ENCODE peak calls at places on chromosomes 12 and 14, in six cellular contexts. X is NCI-H1105 treated with DMSO at 0.1 percent for 48 hours; E is CD8-positive, alpha-beta T cell; S is activated CD4-positive, alpha-beta T cell treated with anti-CD3 and anti-CD28 coated beads, Interleukin-2, amount 50 U/mL, for 1 hour; R is Calu3; G is GM20000. Z is an unnamed sample.

GRCh38 chr14:104795781-104796681 is 483 bp upstream of the AKT1 start:
- DNase-seq in X (no peak), E (peak; percentile 55), S (peak; percentile 59), R (peak; percentile 70), G (peak; percentile 97), Z (peak; percentile 63)

GRCh38 chr14:80645667-80646413 is 295.7 kb downstream of the CEP128 start:
- DNase-seq in X (no peak), E (no peak), S (no peak), R (no peak), G (no peak), Z (no peak)

GRCh38 chr12:89947437-89948265 is 239.0 kb upstream of the ATP2B1 start:
- DNase-seq in X (peak; percentile 86), E (no peak), S (no peak), R (no peak), G (no peak), Z (no peak)

GRCh38 chr14:39492267-39492666 is 60.0 kb upstream of the FBXO33 start:
- DNase-seq in X (no peak), E (no peak), S (no peak), R (no peak), G (no peak), Z (no peak)

GRCh38 chr12:84842406-84843013 is 70.1 kb downstream of the SLC6A15 start:
- DNase-seq in X (peak; percentile 79), E (no peak), S (no peak), R (peak; percentile 37), G (peak; percentile 15), Z (no peak)

GRCh38 chr12:26318661-26319068 is 123.3 kb downstream of the SSPN start:
- DNase-seq in X (no peak), E (no peak), S (no peak), R (peak; percentile 35), G (peak; percentile 44), Z (no peak)

GRCh38 chr14:20608383-20609095 is 17.4 kb upstream of the RNASE12 start:
- DNase-seq in X (no peak), E (no peak), S (no peak), R (no peak), G (no peak), Z (no peak)

GRCh38 chr12:12874014-12874413 is 17.3 kb upstream of the GPRC5A start:
- DNase-seq in X (no peak), E (no peak), S (no peak), R (no peak), G (no peak), Z (no peak)

GRCh38 chr12:120013659-120014380 is 24.8 kb downstream of the BICDL1 start:
- DNase-seq in X (no peak), E (peak; percentile 17), S (peak; percentile 35), R (peak; percentile 12), G (peak; percentile 63), Z (peak; percentile 23)

GRCh38 chr14:101827286-101827685 is 65.8 kb downstream of the PPP2R5C start:
- DNase-seq in X (no peak), E (no peak), S (no peak), R (no peak), G (no peak), Z (no peak)

GRCh38 chr12:70876952-70877351 is 43.6 kb downstream of the PTPRR start:
- DNase-seq in X (no peak), E (no peak), S (no peak), R (no peak), G (no peak), Z (no peak)

GRCh38 chr12:53728206-53728605 is 954 bp upstream of the CALCOCO1 start:
- DNase-seq in X (no peak), E (no peak), S (no peak), R (no peak), G (no peak), Z (no peak)

GRCh38 chr12:113244015-113244983 is 23.0 kb downstream of the TPCN1 start:
- DNase-seq in X (peak; percentile 71), E (no peak), S (no peak), R (peak; percentile 84), G (no peak), Z (no peak)

Z was measured in T-helper 9 cell.